ENCODE peak calls at places on chromosomes 2 and 18, in eight cellular contexts. D is OCI-LY7; A is WERI-Rb-1; J is fibroblast of mammary gland; F is LoVo; K is activated CD8-positive, alpha-beta memory T cell treated with anti-CD3 and anti-CD28 coated beads, Interleukin-2, amount 50 U/mL, for 4 hours; L is adrenal gland; U is NCI-H510A. N is an unnamed sample.

GRCh38 chr2:45758018-45758417 is 106.5 kb downstream of the PRKCE start:
- DNase-seq in D (no peak), A (no peak), J (no peak), F (no peak), K (no peak), L (no peak), U (no peak), N (no peak)

GRCh38 chr18:26593365-26594320 is 45.3 kb upstream of the KCTD1 start:
- DNase-seq in D (no peak), A (no peak), J (no peak), F (no peak), K (no peak), L (no peak), U (no peak), N (peak; percentile 3)

GRCh38 chr2:70886541-70886987 is 49.1 kb upstream of the ATP6V1B1 start:
- DNase-seq in D (no peak), A (no peak), J (no peak), F (no peak), K (no peak), L (no peak), U (no peak), N (no peak)

GRCh38 chr2:240964221-240964853 is 34.1 kb upstream of the SNED1 start:
- DNase-seq in D (no peak), A (no peak), J (no peak), F (no peak), K (no peak), L (no peak), U (no peak), N (peak; percentile 15)

GRCh38 chr2:112187805-112188596 is 49.8 kb downstream of the FBLN7 start:
- DNase-seq in D (peak; percentile 44), A (no peak), J (no peak), F (no peak), K (peak; percentile 75), L (no peak), U (no peak), N (peak; percentile 13)

GRCh38 chr2:43019536-43020183 is 206.7 kb downstream of the ZFP36L2 start:
- DNase-seq in D (no peak), A (no peak), J (no peak), F (no peak), K (no peak), L (no peak), U (no peak), N (no peak)

GRCh38 chr2:190318931-190319556 is 582 bp downstream of the HIBCH start:
- DNase-seq in D (peak; percentile 59), A (no peak), J (no peak), F (no peak), K (no peak), L (peak; percentile 10), U (no peak), N (no peak)

GRCh38 chr2:150387586-150388288 is 99.7 kb downstream of the RND3 start:
- DNase-seq in D (no peak), A (no peak), J (peak; percentile 6), F (no peak), K (no peak), L (no peak), U (no peak), N (no peak)

GRCh38 chr2:96768083-96768561 is 7.4 kb downstream of the CNNM4 start:
- DNase-seq in D (peak; percentile 80), A (no peak), J (no peak), F (peak; percentile 43), K (no peak), L (no peak), U (no peak), N (no peak)

GRCh38 chr18:21740474-21740723 is 193 bp upstream of the MIB1 start:
- DNase-seq in D (peak; percentile 98), A (no peak), J (peak; percentile 93), F (peak; percentile 96), K (no peak), L (peak; percentile 98), U (peak; percentile 86), N (peak; percentile 96)

GRCh38 chr2:203870481-203870880 is 2.9 kb downstream of the CTLA4 start:
- DNase-seq in D (no peak), A (no peak), J (no peak), F (no peak), K (no peak), L (no peak), U (no peak), N (no peak)

GRCh38 chr18:59460060-59460395 is 101.0 kb upstream of the LMAN1 start:
- DNase-seq in D (no peak), A (peak; percentile 43), J (no peak), F (no peak), K (no peak), L (no peak), U (no peak), N (no peak)

GRCh38 chr2:163670929-163671328 is 64.9 kb downstream of the FIGN start:
- DNase-seq in D (no peak), A (no peak), J (no peak), F (no peak), K (no peak), L (no peak), U (peak; percentile 17), N (no peak)

GRCh38 chr2:11866358-11867335 is 120.2 kb downstream of the LPIN1 start:
- DNase-seq in D (no peak), A (no peak), J (no peak), F (no peak), K (no peak), L (no peak), U (peak; percentile 81), N (no peak)

GRCh38 chr2:66082576-66082975 is 352.3 kb upstream of the MEIS1 start:
- DNase-seq in D (no peak), A (no peak), J (no peak), F (no peak), K (no peak), L (no peak), U (no peak), N (no peak)

GRCh38 chr2:177397501-177398289 is 5.1 kb downstream of the AGPS start:
- DNase-seq in D (no peak), A (no peak), J (peak; percentile 93), F (peak; percentile 44), K (no peak), L (peak; percentile 8), U (no peak), N (peak; percentile 62)

GRCh38 chr2:238696323-238696722 is 151.6 kb upstream of the TWIST2 start:
- DNase-seq in D (no peak), A (no peak), J (no peak), F (no peak), K (no peak), L (no peak), U (no peak), N (no peak)

GRCh38 chr2:3462493-3463104 is 56.7 kb downstream of the ADI1 start:
- DNase-seq in D (peak; percentile 48), A (no peak), J (no peak), F (no peak), K (no peak), L (no peak), U (no peak), N (no peak)

GRCh38 chr2:158949300-158949699 is 19.1 kb upstream of the TANC1 start:
- DNase-seq in D (no peak), A (no peak), J (no peak), F (no peak), K (no peak), L (no peak), U (no peak), N (no peak)

GRCh38 chr2:209495855-209496585 is 72.2 kb downstream of the MAP2 start:
- DNase-seq in D (no peak), A (no peak), J (peak; percentile 98), F (peak; percentile 89), K (no peak), L (peak; percentile 37), U (no peak), N (peak; percentile 36)

GRCh38 chr2:44927979-44928659 is 13.4 kb upstream of the SIX3 start:
- DNase-seq in D (no peak), A (no peak), J (no peak), F (no peak), K (no peak), L (no peak), U (no peak), N (no peak)

N was measured in NB4.